ENCODE peak calls at places on chromosomes 13 and 19, in nine cellular contexts. K is cardiac muscle cell, A is mammary epithelial cell, M is BE2C, H is HFF-Myc, P is foreskin fibroblast, O is AG04450, S is AG09309, Q is PC-9. N is an unnamed sample.
A peak's percentile ranks its signal among the peaks of the same experiment; 100 is the strongest.

GRCh38 chr13:77013853-77014542 is 13.0 kb downstream of the FBXL3 start:
- DNase-seq in K (no peak), A (no peak), M (no peak), H (no peak), P (no peak), O (no peak), S (no peak), Q (no peak), N (no peak)

GRCh38 chr19:34503546-34504272 is 22.2 kb downstream of the WTIP start:
- DNase-seq in K (no peak), A (no peak), M (no peak), H (no peak), P (no peak), O (no peak), S (no peak), Q (no peak), N (no peak)

GRCh38 chr13:92197669-92198068 is 799.2 kb downstream of the GPC5 start:
- DNase-seq in K (peak; percentile 49), A (no peak), M (no peak), H (no peak), P (no peak), O (no peak), S (no peak), Q (no peak), N (peak; percentile 18)

GRCh38 chr19:588093-588742 is 1.5 kb upstream of the HCN2 start:
- DNase-seq in K (peak; percentile 86), A (peak; percentile 75), M (peak; percentile 98), H (no peak), P (peak; percentile 82), O (no peak), S (no peak), Q (peak; percentile 92), N (peak; percentile 84)

GRCh38 chr13:93226623-93227279 is at the start of gene GPC6:
- DNase-seq in K (peak; percentile 97), A (peak; percentile 93), M (peak; percentile 79), H (peak; percentile 82), P (peak; percentile 89), O (peak; percentile 88), S (peak; percentile 88), Q (no peak), N (peak; percentile 87)

GRCh38 chr13:41398494-41399190 is 58.7 kb upstream of the RGCC start:
- DNase-seq in K (no peak), A (no peak), M (no peak), H (no peak), P (no peak), O (no peak), S (no peak), Q (no peak), N (peak; percentile 58)

GRCh38 chr19:9075064-9075964 is 11.5 kb upstream of the OR1M1 start:
- DNase-seq in K (peak; percentile 99), A (peak; percentile 98), M (peak; percentile 54), H (peak; percentile 54), P (peak; percentile 67), O (peak; percentile 39), S (peak; percentile 47), Q (peak; percentile 97), N (peak; percentile 98)

GRCh38 chr19:12660980-12661379 is 5.6 kb downstream of the MAN2B1 start:
- DNase-seq in K (no peak), A (no peak), M (no peak), H (no peak), P (no peak), O (no peak), S (no peak), Q (no peak), N (no peak)

GRCh38 chr19:18780081-18780480 is 11.0 kb downstream of the COMP start:
- DNase-seq in K (no peak), A (no peak), M (no peak), H (no peak), P (no peak), O (no peak), S (no peak), Q (no peak), N (no peak)

GRCh38 chr19:48641850-48642249 is 4.1 kb downstream of the CA11 start:
- DNase-seq in K (no peak), A (no peak), M (no peak), H (no peak), P (no peak), O (no peak), S (no peak), Q (no peak), N (no peak)

GRCh38 chr13:39768962-39769361 is 113.5 kb downstream of the COG6 start:
- DNase-seq in K (no peak), A (no peak), M (no peak), H (no peak), P (no peak), O (no peak), S (no peak), Q (no peak), N (no peak)

GRCh38 chr13:39684531-39685137 is 29.2 kb downstream of the COG6 start:
- DNase-seq in K (peak; percentile 66), A (peak; percentile 16), M (no peak), H (no peak), P (peak; percentile 6), O (no peak), S (no peak), Q (no peak), N (peak; percentile 70)

GRCh38 chr13:19633340-19634128 is at the start of gene MPHOSPH8:
- DNase-seq in K (peak; percentile 98), A (peak; percentile 95), M (peak; percentile 95), H (peak; percentile 85), P (peak; percentile 97), O (peak; percentile 93), S (peak; percentile 86), Q (peak; percentile 86), N (peak; percentile 98)

GRCh38 chr13:21231426-21231945 is 55.0 kb downstream of the MRPL57 start:
- DNase-seq in K (peak; percentile 17), A (no peak), M (no peak), H (no peak), P (no peak), O (no peak), S (no peak), Q (no peak), N (no peak)

GRCh38 chr19:660793-661426 is 2.1 kb downstream of the RNF126 start:
- DNase-seq in K (no peak), A (no peak), M (no peak), H (no peak), P (no peak), O (no peak), S (no peak), Q (no peak), N (no peak)

GRCh38 chr19:1873524-1874473 is 10.4 kb upstream of the KLF16 start:
- DNase-seq in K (no peak), A (no peak), M (peak; percentile 81), H (no peak), P (no peak), O (no peak), S (no peak), Q (no peak), N (no peak)

GRCh38 chr19:34172661-34173144 is 399 bp downstream of the LSM14A start:
- DNase-seq in K (no peak), A (no peak), M (no peak), H (no peak), P (peak; percentile 4), O (no peak), S (no peak), Q (no peak), N (peak; percentile 44)

GRCh38 chr13:25833761-25834160 is 218.1 kb downstream of the SHISA2 start:
- DNase-seq in K (no peak), A (no peak), M (no peak), H (no peak), P (no peak), O (no peak), S (no peak), Q (no peak), N (no peak)

GRCh38 chr13:64553411-64554129 is 2676.6 kb downstream of the PCDH9 start:
- DNase-seq in K (peak; percentile 11), A (peak; percentile 45), M (no peak), H (no peak), P (peak; percentile 63), O (peak; percentile 7), S (no peak), Q (no peak), N (no peak)

GRCh38 chr13:51175001-51175400 is 47.2 kb upstream of the FAM124A start:
- DNase-seq in K (no peak), A (no peak), M (no peak), H (no peak), P (no peak), O (no peak), S (no peak), Q (no peak), N (no peak)
- H3K4me3 ChIP-seq in K (no peak overlapping the region), A (no peak overlapping the region), M (no peak overlapping the region), H (no peak overlapping the region), P (no peak overlapping the region), O (no peak overlapping the region), S (no peak overlapping the region), Q (no peak overlapping the region), N (no peak overlapping the region)

GRCh38 chr19:50658438-50659317 is 9.4 kb downstream of the C19orf81 start:
- DNase-seq in K (peak; percentile 91), A (peak; percentile 35), M (peak; percentile 97), H (no peak), P (peak; percentile 63), O (no peak), S (no peak), Q (no peak), N (peak; percentile 82)
- H3K4me3 ChIP-seq in K (peak overlapping the region; percentile 55), A (peak overlapping the region; percentile 5), M (peak overlapping the region; percentile 65), H (peak overlapping the region; percentile 18), P (peak overlapping the region; percentile 32), O (peak overlapping the region; percentile 58), S (peak overlapping the region; percentile 44), Q (no peak overlapping the region), N (peak overlapping the region; percentile 44)

DNA sequence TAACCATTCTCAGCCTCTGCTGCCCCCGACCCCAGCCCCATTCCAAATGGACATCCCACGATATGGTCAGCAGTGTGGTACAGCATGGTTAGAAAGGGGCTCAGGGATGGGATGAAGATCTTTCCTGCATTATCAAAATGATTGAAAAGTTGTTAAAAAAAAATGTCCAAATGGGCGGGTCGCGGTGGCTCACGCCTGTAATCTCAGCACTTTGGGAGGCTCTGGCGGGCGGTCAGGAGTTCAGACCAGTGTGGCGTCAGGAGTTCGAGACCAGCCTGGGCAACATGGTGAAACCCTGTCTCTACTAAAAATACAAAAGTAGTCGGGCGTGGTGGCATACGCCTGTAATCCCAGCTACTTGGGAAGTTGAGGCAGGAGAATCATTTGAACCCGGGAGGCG is 54.3 kb upstream of the ZNF254 start:
- DNase-seq in K (no peak), A (no peak), M (no peak), H (no peak), P (no peak), O (no peak), S (no peak), Q (no peak), N (no peak)
- H3K4me3 ChIP-seq in K (peak overlapping the region; percentile 85), A (no peak overlapping the region), M (peak overlapping the region; percentile 44), H (peak overlapping the region; percentile 82), P (peak overlapping the region; percentile 75), O (no peak overlapping the region), S (no peak overlapping the region), Q (peak overlapping the region; percentile 92), N (no peak overlapping the region)

DNA sequence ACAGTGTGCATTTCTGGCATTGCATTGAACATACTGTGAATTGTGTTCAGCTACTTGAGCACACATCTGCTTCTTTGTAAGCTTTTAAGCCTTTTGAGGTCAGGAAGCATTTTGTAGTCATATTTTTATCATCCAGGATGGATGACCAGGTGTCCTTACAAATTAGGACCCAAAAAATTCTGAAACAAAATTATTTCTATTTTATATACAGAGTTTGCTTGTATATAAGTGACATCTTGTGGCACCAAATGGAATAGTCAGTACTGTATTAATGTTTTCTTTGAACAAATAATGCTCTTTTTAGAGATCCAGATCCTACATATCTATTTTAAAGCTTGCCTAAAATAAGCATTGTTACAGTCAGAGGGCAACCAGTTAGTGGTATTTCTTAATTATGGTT is 9.5 kb upstream of the SUPT20H start:
- DNase-seq in K (peak; percentile 34), A (no peak), M (no peak), H (no peak), P (no peak), O (no peak), S (no peak), Q (no peak), N (peak; percentile 44)
- H3K4me3 ChIP-seq in K (no peak overlapping the region), A (no peak overlapping the region), M (peak overlapping the region; percentile 27), H (no peak overlapping the region), P (no peak overlapping the region), O (no peak overlapping the region), S (no peak overlapping the region), Q (no peak overlapping the region), N (no peak overlapping the region)

N was measured in cardiac fibroblast.